ENCODE peak calls at places on chromosomes 12 and 14, in six cellular contexts. J is AG04450; F is iPS DF 6.9; L is heart right ventricle; K is CD8-positive, alpha-beta memory T cell; Q is CD4-positive, alpha-beta T cell. U is an unnamed sample.

GRCh38 chr12:76627346-76628135 is 68.0 kb upstream of the OSBPL8 start:
- DNase-seq in J (no peak), F (no peak), L (no peak), K (no peak), Q (no peak), U (no peak)

GRCh38 chr14:54809767-54810166 is 92.9 kb downstream of the GCH1 start:
- DNase-seq in J (no peak), F (no peak), L (no peak), K (no peak), Q (no peak), U (no peak)

GRCh38 chr12:133130808-133131128 is 341 bp downstream of the ZNF10 start:
- DNase-seq in J (no peak), F (no peak), L (peak; percentile 35), K (peak; percentile 71), Q (peak; percentile 12), U (no peak)

GRCh38 chr12:124316257-124316656 is 21.4 kb downstream of the RFLNA start:
- DNase-seq in J (no peak), F (no peak), L (no peak), K (no peak), Q (no peak), U (no peak)

GRCh38 chr14:65637780-65638179 is 225.2 kb downstream of the FUT8 start:
- DNase-seq in J (no peak), F (no peak), L (no peak), K (peak; percentile 66), Q (no peak), U (no peak)

GRCh38 chr12:55932546-55932919 is 1.6 kb downstream of the DGKA start:
- DNase-seq in J (no peak), F (no peak), L (no peak), K (peak; percentile 74), Q (peak; percentile 46), U (peak; percentile 27)

GRCh38 chr14:103164006-103164405 is 40.7 kb downstream of the TNFAIP2 start:
- DNase-seq in J (no peak), F (no peak), L (no peak), K (no peak), Q (no peak), U (no peak)

GRCh38 chr14:101084436-101084826 is 180.9 kb upstream of the RTL1 start:
- DNase-seq in J (no peak), F (no peak), L (no peak), K (no peak), Q (no peak), U (no peak)

GRCh38 chr14:104222396-104223036 is 84.1 kb downstream of the KIF26A start:
- DNase-seq in J (no peak), F (no peak), L (no peak), K (peak; percentile 26), Q (no peak), U (no peak)

GRCh38 chr12:71216725-71217579 is 59.2 kb upstream of the TSPAN8 start:
- DNase-seq in J (no peak), F (no peak), L (no peak), K (no peak), Q (no peak), U (peak; percentile 2)

GRCh38 chr12:5083955-5084849 is 40.5 kb downstream of the KCNA5 start:
- DNase-seq in J (no peak), F (no peak), L (no peak), K (no peak), Q (no peak), U (peak; percentile 74)
- H3K27ac ChIP-seq in J (no peak overlapping the region), F (no peak overlapping the region), L (no peak overlapping the region), K (no peak overlapping the region), Q (no peak overlapping the region), U (no peak overlapping the region)

GRCh38 chr12:116354950-116355779 is 77.7 kb upstream of the MED13L start:
- DNase-seq in J (no peak), F (no peak), L (no peak), K (no peak), Q (no peak), U (no peak)

GRCh38 chr12:116361404-116362223 is 84.1 kb upstream of the MED13L start:
- DNase-seq in J (no peak), F (no peak), L (no peak), K (no peak), Q (no peak), U (no peak)

GRCh38 chr12:116360579-116361403 is 83.3 kb upstream of the MED13L start:
- DNase-seq in J (no peak), F (no peak), L (no peak), K (no peak), Q (no peak), U (no peak)

GRCh38 chr12:116354534-116354933 is 77.0 kb upstream of the MED13L start:
- DNase-seq in J (no peak), F (no peak), L (no peak), K (no peak), Q (no peak), U (no peak)

DNA sequence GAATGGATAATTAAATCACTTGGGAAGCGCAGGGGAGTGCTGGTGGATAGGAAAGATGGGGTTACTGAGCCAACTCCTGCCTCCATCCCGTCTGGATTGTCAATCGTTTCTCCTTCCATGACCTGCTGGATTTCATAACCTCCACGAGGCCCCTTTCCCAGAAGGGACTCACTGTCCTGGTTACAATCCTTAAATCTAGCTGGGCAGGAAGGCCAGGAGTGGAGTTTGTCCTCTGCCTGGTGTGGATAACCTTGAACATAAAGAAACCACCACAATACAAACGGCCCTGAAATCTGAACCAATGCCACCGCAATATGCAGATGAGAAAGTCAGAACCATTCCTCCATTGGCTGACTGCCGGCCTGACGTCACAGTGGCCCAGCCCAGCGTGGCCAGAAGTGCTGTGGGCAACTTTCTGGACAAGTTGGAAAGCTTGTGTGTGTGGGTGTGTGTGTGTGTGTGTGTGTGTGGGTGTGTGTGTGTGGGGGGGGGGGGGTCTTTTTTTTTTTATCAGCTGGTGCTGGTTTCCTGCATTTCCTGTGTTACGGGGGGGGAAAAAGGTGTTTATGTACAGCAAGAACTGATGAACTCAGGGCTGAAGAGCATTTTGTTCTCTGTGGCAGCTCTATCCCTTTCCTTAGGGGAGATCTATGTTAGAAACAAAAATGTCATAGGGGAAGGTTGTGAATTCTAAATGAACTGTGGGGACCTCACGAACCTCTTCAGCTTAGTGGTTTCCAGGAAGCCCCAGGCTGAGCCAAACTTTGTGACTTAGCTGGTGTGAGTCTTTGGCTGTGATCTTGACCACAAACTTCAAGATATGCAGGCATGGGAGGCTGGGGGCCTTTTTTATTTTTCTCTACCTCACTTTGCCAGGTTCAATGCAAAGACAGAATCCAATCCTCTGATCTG is 81.6 kb upstream of the MED13L start:
- DNase-seq in J (peak; percentile 84), F (no peak), L (peak; percentile 90), K (peak; percentile 82), Q (peak; percentile 36), U (peak; percentile 93)
- H3K27ac ChIP-seq in J (peak overlapping the region; percentile 78), F (no peak overlapping the region), L (peak overlapping the region; percentile 76), K (peak overlapping the region; percentile 77), Q (peak overlapping the region; percentile 21), U (peak overlapping the region; percentile 10)

GRCh38 chr14:63467440-63468072 is 75.6 kb downstream of the PPP2R5E start:
- DNase-seq in J (no peak), F (no peak), L (no peak), K (no peak), Q (no peak), U (no peak)
- H3K27ac ChIP-seq in J (no peak overlapping the region), F (no peak overlapping the region), L (no peak overlapping the region), K (no peak overlapping the region), Q (no peak overlapping the region), U (no peak overlapping the region)

DNA sequence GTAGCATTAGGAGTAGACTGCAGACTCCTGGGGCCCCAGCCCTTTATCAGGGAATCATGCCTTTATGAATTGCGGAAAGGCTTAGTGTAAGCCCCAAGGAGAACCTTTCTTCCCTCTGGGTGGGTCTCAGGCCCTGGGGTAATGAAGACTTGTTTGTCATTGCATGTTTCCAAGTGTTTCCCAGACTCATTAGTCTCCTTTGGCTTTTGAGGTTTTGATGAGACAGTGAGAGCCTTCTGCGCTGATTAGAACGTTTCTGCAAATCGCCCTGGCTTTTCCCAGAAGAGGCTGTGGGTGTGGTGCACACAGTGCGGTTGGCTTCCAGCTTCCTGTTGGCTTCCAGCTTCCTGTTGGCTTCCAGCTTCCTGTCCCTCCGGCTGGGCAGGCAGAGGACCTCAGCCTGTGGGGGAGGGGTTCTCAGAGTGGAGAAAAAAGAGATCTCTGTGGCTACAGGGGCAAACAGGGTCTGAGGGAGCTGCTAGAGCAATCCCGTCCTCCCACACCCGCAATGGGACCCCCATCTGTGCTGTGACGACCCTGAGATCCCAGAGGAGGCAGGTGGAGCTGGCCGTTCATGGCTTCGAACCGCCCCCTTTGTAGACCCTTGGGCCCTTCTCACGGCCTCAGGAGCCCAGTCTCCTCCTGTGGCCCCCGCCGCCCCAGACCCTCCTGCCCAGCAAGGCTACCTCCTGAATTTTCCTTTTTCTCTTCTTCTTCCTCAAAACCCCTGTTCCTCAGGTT is 42.1 kb downstream of the GPR68 start:
- DNase-seq in J (no peak), F (no peak), L (peak; percentile 42), K (no peak), Q (no peak), U (peak; percentile 20)
- H3K27ac ChIP-seq in J (no peak overlapping the region), F (no peak overlapping the region), L (peak overlapping the region; percentile 36), K (peak overlapping the region; percentile 57), Q (no peak overlapping the region), U (no peak overlapping the region)

DNA sequence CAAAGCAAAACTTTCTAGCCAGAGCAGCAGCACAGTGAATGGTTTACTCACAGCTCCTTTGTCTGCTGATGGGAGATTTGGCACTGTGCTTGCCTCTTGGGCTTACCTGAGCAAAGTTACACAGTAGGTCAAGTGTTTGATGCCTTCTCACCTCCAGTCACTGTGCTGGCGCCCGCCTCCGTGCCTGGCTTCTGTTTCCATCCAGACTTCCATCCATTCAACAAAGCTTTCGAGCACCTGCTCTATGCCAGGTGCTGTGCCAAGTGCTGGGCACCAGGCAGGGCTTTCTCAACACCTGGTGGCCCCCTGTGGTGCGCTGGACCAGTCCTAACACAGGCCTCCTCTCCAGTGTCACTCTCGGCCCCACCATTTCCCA is 199.2 kb upstream of the EEA1 start:
- DNase-seq in J (no peak), F (no peak), L (peak; percentile 21), K (no peak), Q (no peak), U (no peak)
- H3K27ac ChIP-seq in J (no peak overlapping the region), F (no peak overlapping the region), L (peak overlapping the region; percentile 88), K (no peak overlapping the region), Q (no peak overlapping the region), U (no peak overlapping the region)

DNA sequence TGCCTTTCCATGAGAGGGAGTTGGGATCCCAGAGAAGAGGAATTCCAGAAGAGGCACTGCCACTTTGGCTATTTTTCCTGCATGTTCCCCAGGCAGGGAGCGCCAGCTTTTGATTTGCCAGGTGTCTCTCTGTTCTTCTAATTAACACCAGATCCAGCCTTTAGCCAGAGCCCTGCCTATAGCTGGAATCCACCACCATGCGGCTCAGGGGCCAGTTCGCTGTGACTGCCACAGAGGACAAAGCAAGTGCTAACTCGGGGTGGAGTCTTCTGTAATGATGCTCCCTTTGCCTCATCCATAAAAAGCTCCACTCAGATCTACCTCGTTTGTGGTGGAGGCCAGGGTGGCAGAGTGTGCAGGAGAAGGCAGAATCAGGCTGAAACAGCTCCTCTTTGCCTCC is 17.9 kb upstream of the CTDSP2 start:
- DNase-seq in J (no peak), F (no peak), L (no peak), K (no peak), Q (no peak), U (no peak)
- H3K27ac ChIP-seq in J (peak overlapping the region; percentile 90), F (no peak overlapping the region), L (peak overlapping the region; percentile 98), K (no peak overlapping the region), Q (no peak overlapping the region), U (peak overlapping the region; percentile 83)

U was measured in brain microvascular endothelial cell.